ENCODE peak calls at places on chromosomes 4 and X, in four cellular contexts. One of them, this sample, is unnamed.

GRCh38 chrX:40444798-40445496 is 135.8 kb upstream of the ATP6AP2 start:
- DNase-seq in stomach: no peak
- DNase-seq in gastrocnemius medialis: no peak
- DNase-seq in aorta: no peak
- DNase-seq in this sample: no peak

GRCh38 chr4:100907465-100908454 is 389.9 kb upstream of the EMCN start:
- DNase-seq in stomach: no peak
- DNase-seq in gastrocnemius medialis: no peak
- DNase-seq in aorta: no peak
- DNase-seq in this sample: no peak

GRCh38 chr4:185128272-185129119 is 14.6 kb upstream of the SLC25A4 start:
- DNase-seq in stomach: no peak
- DNase-seq in gastrocnemius medialis: no peak
- DNase-seq in aorta: peak
- DNase-seq in this sample: no peak

GRCh38 chr4:38400946-38401345 is 263.1 kb upstream of the KLF3 start:
- DNase-seq in stomach: no peak
- DNase-seq in gastrocnemius medialis: no peak
- DNase-seq in aorta: no peak
- DNase-seq in this sample: no peak

GRCh38 chrX:71603618-71604017 is 14.7 kb downstream of the CXCR3 start:
- DNase-seq in stomach: no peak
- DNase-seq in gastrocnemius medialis: no peak
- DNase-seq in aorta: no peak
- DNase-seq in this sample: no peak

GRCh38 chr4:182014989-182015388 is 228.2 kb upstream of the TENM3 start:
- DNase-seq in stomach: no peak
- DNase-seq in gastrocnemius medialis: no peak
- DNase-seq in aorta: no peak
- DNase-seq in this sample: no peak

GRCh38 chr4:94159790-94160189 is 47.9 kb upstream of the SMARCAD1 start:
- DNase-seq in stomach: no peak
- DNase-seq in gastrocnemius medialis: no peak
- DNase-seq in aorta: no peak
- DNase-seq in this sample: no peak

GRCh38 chrX:12026481-12026880 is 111.8 kb upstream of the FRMPD4 start:
- DNase-seq in stomach: no peak
- DNase-seq in gastrocnemius medialis: no peak
- DNase-seq in aorta: no peak
- DNase-seq in this sample: no peak

GRCh38 chrX:145549476-145549875 is 268.2 kb upstream of the SLITRK2 start:
- DNase-seq in stomach: no peak
- DNase-seq in gastrocnemius medialis: no peak
- DNase-seq in aorta: no peak
- DNase-seq in this sample: no peak